ENCODE peak calls at places on chromosomes 7 and 10, in seven cellular contexts. S is mucosa of descending colon, O is stomach, Z is Calu3, W is hepatocyte, N is psoas muscle, Y is foreskin fibroblast. U is an unnamed sample.

GRCh38 chr10:110774069-110775021 is 97.4 kb upstream of the PDCD4 start:
- DNase-seq in W (peak), Y (peak), Z (no peak), N (no peak), O (no peak), S (no peak), U (no peak)

GRCh38 chr7:131504157-131504899 is 52.1 kb downstream of the PODXL start:
- DNase-seq in Y (no peak), W (no peak), Z (no peak), N (no peak), S (no peak), O (no peak), U (no peak)

GRCh38 chr10:18523025-18523424 is 128.4 kb downstream of the NSUN6 start:
- DNase-seq in Z (no peak), O (no peak), S (no peak), N (no peak), W (no peak), Y (peak), U (no peak)

GRCh38 chr10:49512121-49512809 is 26.7 kb downstream of the ERCC6 start:
- DNase-seq in Z (peak), S (no peak), W (peak), N (no peak), O (no peak), Y (peak), U (no peak)

GRCh38 chr7:19491821-19492452 is 216.9 kb downstream of the POLR1F start:
- DNase-seq in W (peak), N (no peak), O (no peak), Z (peak), Y (peak), S (no peak), U (no peak)

GRCh38 chr10:6659451-6659850 is 79.4 kb upstream of the PRKCQ start:
- DNase-seq in O (no peak), Y (no peak), W (peak), N (no peak), S (no peak), Z (no peak), U (no peak)

GRCh38 chr7:37046680-37047079 is 322.4 kb upstream of the AOAH start:
- DNase-seq in W (no peak), Z (no peak), Y (no peak), N (no peak), S (no peak), O (no peak), U (no peak)

GRCh38 chr10:36516281-36516680 is 609.1 kb upstream of the ANKRD30A start:
- DNase-seq in Y (no peak), S (no peak), W (no peak), N (no peak), O (no peak), Z (no peak), U (no peak)

GRCh38 chr7:25239888-25240287 is 11.6 kb upstream of the NPVF start:
- DNase-seq in W (no peak), S (no peak), Z (no peak), Y (no peak), O (no peak), N (no peak), U (no peak)

GRCh38 chr10:100357073-100357858 is 10.2 kb downstream of the SCD start:
- DNase-seq in W (no peak), N (no peak), S (no peak), O (no peak), Z (no peak), Y (no peak), U (no peak)

GRCh38 chr10:120789804-120790203 is 61.4 kb upstream of the WDR11 start:
- DNase-seq in O (no peak), W (no peak), Y (no peak), S (no peak), Z (no peak), N (no peak), U (no peak)

GRCh38 chr7:106058925-106059324 is 53.2 kb downstream of the SYPL1 start:
- DNase-seq in S (no peak), W (no peak), Y (no peak), Z (no peak), O (no peak), N (no peak), U (no peak)

GRCh38 chr10:47173929-47174442 is 126.0 kb upstream of the GDF10 start:
- DNase-seq in S (no peak), Y (peak), O (no peak), Z (no peak), N (no peak), W (no peak), U (no peak)

GRCh38 chr10:2196272-2196671 is 458.9 kb upstream of the ADARB2 start:
- DNase-seq in S (no peak), Y (no peak), O (no peak), Z (no peak), N (no peak), W (no peak), U (no peak)

GRCh38 chr10:29757551-29758297 is 123.0 kb upstream of the SVIL start:
- DNase-seq in O (no peak), S (peak), Y (peak), W (peak), N (no peak), Z (peak), U (no peak)

GRCh38 chr7:56062382-56062781 is 1.7 kb upstream of the SUMF2 start:
- DNase-seq in W (no peak), Z (peak), O (no peak), Y (peak), N (no peak), S (no peak), U (no peak)

GRCh38 chr7:111540199-111540815 is 22.0 kb downstream of the IMMP2L start:
- DNase-seq in Y (no peak), W (no peak), O (no peak), N (no peak), Z (no peak), S (no peak), U (no peak)

GRCh38 chr7:106599343-106599698 is 61.6 kb downstream of the CCDC71L start:
- DNase-seq in O (no peak), Z (no peak), S (no peak), W (peak), Y (no peak), N (no peak), U (no peak)

GRCh38 chr10:71697938-71698709 is 21.5 kb downstream of the C10orf105 start:
- DNase-seq in W (no peak), Z (no peak), N (no peak), O (no peak), Y (no peak), S (no peak), U (no peak)

GRCh38 chr7:115822380-115822779 is 208.2 kb downstream of the TFEC start:
- DNase-seq in Y (peak), W (no peak), N (no peak), O (no peak), Z (no peak), S (no peak), U (no peak)

GRCh38 chr7:39240864-39241263 is 263.2 kb downstream of the POU6F2 start:
- DNase-seq in S (no peak), W (no peak), Z (no peak), Y (no peak), O (no peak), N (no peak), U (no peak)

GRCh38 chr7:115721293-115721920 is 309.2 kb downstream of the TFEC start:
- DNase-seq in W (no peak), O (no peak), Z (no peak), S (no peak), Y (no peak), N (no peak), U (no peak)

GRCh38 chr10:44468965-44469364 is 84.1 kb upstream of the CXCL12 start:
- DNase-seq in Z (no peak), Y (no peak), N (no peak), W (no peak), S (no peak), O (no peak), U (no peak)

GRCh38 chr10:96304241-96304640 is at the start of gene DNTT:
- DNase-seq in S (no peak), Z (no peak), O (no peak), Y (no peak), W (no peak), N (no peak), U (no peak)

GRCh38 chr7:32178731-32179366 is 108.6 kb upstream of the PDE1C start:
- DNase-seq in S (no peak), Z (no peak), W (no peak), O (no peak), Y (no peak), N (no peak), U (no peak)

GRCh38 chr10:77989081-77989724 is 40.1 kb downstream of the POLR3A start:
- DNase-seq in Z (no peak), O (peak), N (peak), Y (peak), W (peak), S (no peak), U (no peak)

GRCh38 chr7:30772984-30773383 is 1.8 kb downstream of the MINDY4 start:
- DNase-seq in W (no peak), Z (no peak), Y (no peak), S (no peak), N (no peak), O (no peak), U (no peak)

GRCh38 chr10:18607503-18607902 is 43.9 kb downstream of the NSUN6 start:
- DNase-seq in W (peak), S (peak), O (peak), N (no peak), Y (peak), Z (peak), U (no peak)

GRCh38 chr10:100482181-100482833 is 19.5 kb downstream of the WNT8B start:
- DNase-seq in S (peak), W (peak), Z (peak), N (peak), Y (peak), O (peak), U (peak)

GRCh38 chr10:107618461-107619093 is 454.1 kb upstream of the SORCS1 start:
- DNase-seq in N (no peak), Y (peak), S (no peak), Z (no peak), W (no peak), O (no peak), U (no peak)

GRCh38 chr10:70843776-70844489 is 28.2 kb downstream of the SGPL1 start:
- DNase-seq in W (no peak), N (no peak), Y (no peak), Z (no peak), S (no peak), O (no peak), U (no peak)

GRCh38 chr10:103552856-103553742 is 59.6 kb downstream of the NEURL1 start:
- DNase-seq in W (no peak), Z (no peak), Y (no peak), O (no peak), N (no peak), S (no peak), U (no peak)

GRCh38 chr10:95291634-95292039 is 834 bp upstream of the PDLIM1 start:
- DNase-seq in N (no peak), S (no peak), Z (no peak), W (no peak), Y (no peak), O (no peak), U (no peak)

GRCh38 chr10:95290446-95290800 is 380 bp downstream of the PDLIM1 start:
- DNase-seq in O (no peak), Y (no peak), Z (no peak), W (peak), S (peak), N (no peak), U (no peak)

GRCh38 chr10:95289003-95289920 is 1.5 kb downstream of the PDLIM1 start:
- DNase-seq in Y (no peak), W (peak), S (peak), N (no peak), Z (no peak), O (no peak), U (no peak)

GRCh38 chr10:95289921-95290421 is 832 bp downstream of the PDLIM1 start:
- DNase-seq in Y (no peak), W (no peak), Z (no peak), N (no peak), O (no peak), S (no peak), U (no peak)

DNA sequence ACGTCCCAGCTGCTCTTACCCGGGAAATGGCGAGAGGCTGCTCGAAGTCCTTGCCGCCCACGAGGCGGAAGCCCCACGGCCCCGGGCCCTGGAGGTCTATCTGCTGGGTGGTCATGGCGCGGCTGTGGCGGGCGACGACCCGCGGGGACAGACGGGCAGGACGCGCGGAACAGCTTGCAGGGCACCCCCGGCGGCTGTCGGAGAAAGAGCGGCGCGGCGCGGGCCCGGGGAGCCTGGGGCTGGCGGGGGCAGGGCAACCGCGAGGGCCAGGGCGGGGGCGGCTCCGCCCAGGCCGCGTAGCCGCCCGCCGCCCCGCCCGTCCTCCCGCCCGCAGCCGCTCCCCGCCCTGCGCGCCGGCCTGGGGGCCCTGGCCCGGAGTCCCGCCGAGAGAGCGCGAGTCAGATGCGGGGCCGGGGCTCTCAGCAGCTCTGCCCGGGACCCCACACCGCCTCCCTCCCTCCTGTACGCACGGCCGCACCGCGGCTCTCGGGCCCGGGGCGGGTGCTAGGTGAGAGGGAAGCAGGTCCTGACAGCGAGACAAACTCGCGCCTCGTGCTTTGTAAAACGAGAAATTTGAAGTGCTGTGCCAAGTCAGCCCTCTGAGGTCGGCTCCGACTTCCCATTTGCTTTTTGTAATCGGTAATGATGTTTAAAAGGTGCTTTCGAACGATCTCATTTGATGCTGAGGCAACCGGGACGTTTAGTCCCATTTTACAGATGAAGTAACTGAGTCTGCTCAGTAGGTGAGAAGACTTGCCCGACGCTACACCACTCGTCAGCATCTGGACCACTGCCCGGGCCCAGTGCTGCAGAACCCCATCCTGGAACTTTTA is at the start of gene PDLIM1:
- DNase-seq in S (peak), N (peak), O (peak), Z (peak), Y (peak), W (peak), U (peak)
- TF ChIP-seq CTCF in S (no peak), N (peak), O (peak), Z (no peak), Y (no peak), W (peak), U (no peak)

GRCh38 chr10:86757110-86757790 is 831 bp downstream of the BMPR1A start:
- DNase-seq in N (no peak), Y (peak), Z (peak), S (peak), O (peak), W (peak), U (peak)
- TF ChIP-seq CTCF in N (peak), Y (peak), Z (no peak), S (no peak), O (no peak), W (no peak), U (no peak)

DNA sequence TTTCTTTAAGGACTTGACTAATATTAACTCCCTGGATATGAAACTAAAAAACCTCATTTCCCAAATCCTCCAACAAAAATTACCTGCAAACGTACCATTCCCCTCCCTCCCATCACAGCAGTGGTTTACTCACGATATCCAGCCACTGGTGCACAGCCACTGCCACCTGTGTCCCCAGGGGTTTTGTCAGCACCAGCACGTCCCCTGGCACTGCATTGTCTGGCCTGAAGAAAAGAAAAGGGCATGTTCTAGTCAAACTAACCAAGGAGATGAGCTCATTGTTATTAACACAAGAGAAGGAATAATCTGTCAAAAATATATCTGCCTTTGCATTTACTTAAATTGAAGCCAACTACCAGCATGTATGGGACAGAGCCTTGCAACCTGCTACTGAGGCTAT is 18.5 kb downstream of the SEPHS1 start:
- DNase-seq in Y (no peak), Z (no peak), O (no peak), N (no peak), S (no peak), W (no peak), U (no peak)
- TF ChIP-seq CTCF in Y (no peak), Z (no peak), O (no peak), N (no peak), S (no peak), W (no peak), U (no peak)

DNA sequence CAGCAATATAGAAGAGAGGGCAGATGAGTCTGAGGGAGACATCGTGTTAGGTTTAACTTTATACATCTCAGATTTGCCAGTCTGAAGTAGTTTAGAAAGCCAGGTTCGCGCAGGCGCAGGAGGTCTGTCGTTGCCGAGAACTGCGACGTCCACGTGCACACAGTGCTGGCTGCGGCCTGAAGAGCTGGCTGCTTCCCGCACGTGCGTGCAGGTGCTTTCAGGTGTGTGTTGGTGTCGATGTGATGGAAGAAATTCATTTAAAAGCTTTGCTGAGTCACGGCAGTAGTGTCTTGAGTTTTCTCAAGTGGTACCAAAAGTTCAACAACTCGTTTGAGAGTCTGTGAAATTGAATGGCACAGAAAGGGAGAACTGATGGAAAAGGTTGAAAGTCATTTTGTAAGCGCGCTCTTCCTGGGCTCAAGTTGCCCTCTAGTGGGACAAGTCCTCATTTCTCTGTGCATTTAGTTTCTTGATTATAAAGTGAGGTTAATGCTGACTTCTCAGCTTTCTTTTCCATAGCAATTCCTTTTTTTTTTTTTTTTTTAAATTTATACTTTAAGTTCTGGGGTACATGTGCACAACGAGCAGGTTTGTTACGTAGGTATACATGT is 18.7 kb downstream of the WDR37 start:
- DNase-seq in O (no peak), Y (peak), N (no peak), W (no peak), Z (no peak), S (no peak), U (no peak)
- TF ChIP-seq CTCF in O (no peak), Y (peak), N (peak), W (peak), Z (no peak), S (no peak), U (no peak)

GRCh38 chr10:86224354-86225097 is 142.1 kb downstream of the GRID1 start:
- DNase-seq in N (no peak), S (no peak), O (no peak), Z (no peak), Y (no peak), W (peak), U (no peak)
- TF ChIP-seq CTCF in N (no peak), S (no peak), O (no peak), Z (no peak), Y (no peak), W (no peak), U (no peak)

GRCh38 chr7:2520131-2520807 is 695 bp downstream of the LFNG start:
- DNase-seq in S (peak), Y (peak), N (peak), O (no peak), Z (peak), W (no peak), U (no peak)
- TF ChIP-seq CTCF in S (no peak), Y (no peak), N (no peak), O (no peak), Z (no peak), W (peak), U (no peak)

GRCh38 chr7:42097756-42098155 is 139.3 kb downstream of the GLI3 start:
- DNase-seq in S (no peak), Z (no peak), Y (peak), W (peak), N (no peak), O (no peak), U (no peak)
- TF ChIP-seq CTCF in S (no peak), Z (no peak), Y (peak), W (no peak), N (no peak), O (no peak), U (no peak)

DNA sequence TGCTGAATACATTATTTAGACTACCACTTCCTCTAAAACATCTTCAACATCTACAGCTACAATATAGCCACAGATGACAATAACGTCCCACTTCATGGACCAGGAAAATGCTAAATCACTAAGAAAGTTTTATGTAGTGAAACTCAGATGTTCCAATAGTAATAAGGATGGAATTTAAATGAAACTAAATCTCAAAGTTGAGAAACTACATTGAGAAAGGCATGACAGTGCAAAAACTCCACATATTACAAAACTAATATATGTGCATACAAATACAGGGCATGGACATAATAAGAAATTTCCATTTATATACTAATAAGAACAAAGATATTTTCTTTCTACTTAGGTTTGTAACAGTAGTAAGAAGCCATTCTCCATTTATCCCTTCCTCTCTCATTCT is 31.1 kb downstream of the POT1 start:
- DNase-seq in Y (no peak), S (no peak), N (no peak), Z (no peak), O (no peak), W (no peak), U (no peak)
- TF ChIP-seq CTCF in Y (no peak), S (no peak), N (no peak), Z (no peak), O (no peak), W (no peak), U (no peak)

GRCh38 chr7:15007507-15007906 is 105.0 kb upstream of the DGKB start:
- DNase-seq in W (peak), S (peak), Z (peak), O (no peak), Y (peak), N (no peak), U (no peak)
- TF ChIP-seq CTCF in W (no peak), S (no peak), Z (peak), O (no peak), Y (peak), N (no peak), U (no peak)

DNA sequence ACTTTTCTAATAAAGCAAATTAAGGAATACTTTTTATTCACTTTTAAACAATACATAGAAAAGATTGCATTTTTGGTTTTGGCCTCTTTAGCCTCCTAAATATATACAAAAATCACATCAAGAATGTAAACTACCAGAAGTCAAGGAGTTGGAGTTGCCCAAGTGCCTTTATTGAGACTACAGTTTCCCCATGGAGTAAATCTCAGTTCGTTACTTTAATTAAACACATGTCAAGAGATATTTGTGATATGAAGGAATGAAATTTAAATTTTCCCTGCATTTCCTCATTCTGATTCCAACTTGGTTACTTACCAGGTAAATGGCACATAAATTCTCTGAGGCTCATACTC is 492.9 kb downstream of the TNS3 start:
- DNase-seq in W (no peak), Z (no peak), S (no peak), Y (no peak), N (no peak), O (no peak), U (no peak)
- TF ChIP-seq CTCF in W (no peak), Z (no peak), S (peak), Y (no peak), N (no peak), O (no peak), U (no peak)